ENCODE peak calls at places on chromosome 9, in six cellular contexts. H, N, Q, B, L and U are unnamed samples.

GRCh38 chr9:131732636-131733340 is 7.1 kb downstream of the RAPGEF1 start:
- DNase-seq in B (no peak), L (no peak), H (no peak), Q (no peak), N (no peak), U (no peak)

GRCh38 chr9:113888361-113888760 is 12.3 kb downstream of the ZNF618 start:
- DNase-seq in L (no peak), Q (no peak), N (no peak), H (no peak), B (no peak), U (no peak)

GRCh38 chr9:123257276-123257675 is 11.1 kb downstream of the STRBP start:
- DNase-seq in B (no peak), Q (no peak), N (no peak), H (no peak), L (no peak), U (no peak)

GRCh38 chr9:13118294-13118693 is 161.2 kb downstream of the MPDZ start:
- DNase-seq in H (no peak), N (no peak), L (no peak), B (no peak), Q (no peak), U (no peak)

GRCh38 chr9:91207481-91207888 is 154.2 kb downstream of the AUH start:
- DNase-seq in Q (peak; percentile 88), N (no peak), B (no peak), H (no peak), L (no peak), U (no peak)

GRCh38 chr9:70136632-70137031 is 93.0 kb downstream of the MAMDC2 start:
- DNase-seq in L (no peak), Q (peak; percentile 69), N (peak; percentile 64), H (no peak), B (no peak), U (no peak)

GRCh38 chr9:83620841-83621636 is 1.9 kb upstream of the IDNK start:
- DNase-seq in B (peak; percentile 54), N (peak; percentile 65), L (peak; percentile 13), H (no peak), Q (peak; percentile 52), U (peak; percentile 70)

GRCh38 chr9:81776390-81776789 is 87.0 kb upstream of the TLE1 start:
- DNase-seq in H (no peak), Q (no peak), L (no peak), B (no peak), N (no peak), U (no peak)

GRCh38 chr9:72540348-72540873 is 19.0 kb downstream of the TMC1 start:
- DNase-seq in N (no peak), H (no peak), L (no peak), B (no peak), Q (peak; percentile 49), U (no peak)

GRCh38 chr9:129139993-129140396 is 28.8 kb downstream of the PTPA start:
- DNase-seq in H (peak; percentile 93), Q (peak; percentile 100), L (peak; percentile 31), N (peak; percentile 98), B (peak; percentile 95), U (peak; percentile 89)

GRCh38 chr9:4366649-4367330 is 66.9 kb upstream of the GLIS3 start:
- DNase-seq in L (no peak), Q (peak; percentile 54), N (peak; percentile 53), H (no peak), B (peak; percentile 32), U (no peak)

GRCh38 chr9:130172161-130172857 is at the start of gene NCS1:
- DNase-seq in B (peak; percentile 21), Q (peak; percentile 61), N (peak; percentile 36), L (no peak), H (no peak), U (peak; percentile 80)

GRCh38 chr9:122354536-122355199 is 16.2 kb upstream of the PTGS1 start:
- DNase-seq in N (no peak), H (no peak), Q (no peak), B (no peak), L (no peak), U (no peak)

GRCh38 chr9:110316255-110316921 is 21.3 kb downstream of the TXNDC8 start:
- DNase-seq in L (no peak), N (no peak), H (no peak), B (no peak), Q (no peak), U (no peak)

GRCh38 chr9:127884427-127884911 is 7.0 kb upstream of the AK1 start:
- DNase-seq in B (no peak), Q (no peak), H (no peak), N (no peak), L (no peak), U (peak; percentile 62)

GRCh38 chr9:130854086-130854485 is 19.0 kb downstream of the ABL1 start:
- DNase-seq in B (no peak), H (no peak), Q (no peak), L (no peak), N (no peak), U (no peak)

GRCh38 chr9:121886759-121887485 is 206.2 kb downstream of the TTLL11 start:
- DNase-seq in H (no peak), B (no peak), L (no peak), N (no peak), Q (no peak), U (no peak)

GRCh38 chr9:101455656-101456235 is 20.2 kb upstream of the ALDOB start:
- DNase-seq in H (no peak), L (no peak), Q (peak; percentile 61), N (no peak), B (no peak), U (no peak)

GRCh38 chr9:77018058-77019009 is 1.1 kb upstream of the FOXB2 start:
- DNase-seq in N (no peak), B (no peak), H (no peak), Q (no peak), L (no peak), U (no peak)

GRCh38 chr9:112955550-112955949 is 56.4 kb downstream of the ZNF883 start:
- DNase-seq in N (no peak), L (no peak), B (no peak), H (no peak), Q (no peak), U (no peak)

GRCh38 chr9:34343090-34343489 is 13.7 kb downstream of the NUDT2 start:
- DNase-seq in L (no peak), B (no peak), Q (no peak), H (no peak), N (no peak), U (peak; percentile 88)

GRCh38 chr9:135135171-135135926 is 47.9 kb downstream of the OLFM1 start:
- DNase-seq in H (no peak), N (no peak), Q (no peak), B (no peak), L (no peak), U (no peak)

GRCh38 chr9:129178983-129179382 is 922 bp upstream of the IER5L start:
- DNase-seq in L (no peak), Q (no peak), B (no peak), N (no peak), H (no peak), U (no peak)

GRCh38 chr9:130500340-130500771 is 55.6 kb downstream of the ASS1 start:
- DNase-seq in H (no peak), L (no peak), N (no peak), Q (no peak), B (no peak), U (no peak)

GRCh38 chr9:110048473-110048975 is 159.4 kb downstream of the C9orf152 start:
- DNase-seq in H (peak; percentile 56), Q (peak; percentile 79), L (peak; percentile 56), N (peak; percentile 88), B (peak; percentile 40), U (peak; percentile 83)

GRCh38 chr9:106286249-106286648 is 576.7 kb upstream of the ZNF462 start:
- DNase-seq in H (no peak), L (no peak), N (no peak), B (no peak), Q (no peak), U (no peak)

GRCh38 chr9:110799396-110799795 is 130.8 kb downstream of the MUSK start:
- DNase-seq in Q (peak; percentile 33), B (no peak), H (no peak), L (no peak), N (no peak), U (no peak)

GRCh38 chr9:98831636-98832035 is 24.2 kb downstream of the GALNT12 start:
- DNase-seq in N (no peak), B (no peak), H (no peak), L (no peak), Q (no peak), U (no peak)

GRCh38 chr9:98836206-98836605 is 28.7 kb downstream of the GALNT12 start:
- DNase-seq in L (no peak), H (no peak), B (no peak), Q (no peak), N (no peak), U (no peak)

GRCh38 chr9:98832768-98833089 is 25.3 kb downstream of the GALNT12 start:
- DNase-seq in H (no peak), N (no peak), B (no peak), L (no peak), Q (no peak), U (no peak)

GRCh38 chr9:98833090-98833956 is 25.9 kb downstream of the GALNT12 start:
- DNase-seq in B (no peak), L (no peak), H (no peak), N (no peak), Q (no peak), U (no peak)

DNA sequence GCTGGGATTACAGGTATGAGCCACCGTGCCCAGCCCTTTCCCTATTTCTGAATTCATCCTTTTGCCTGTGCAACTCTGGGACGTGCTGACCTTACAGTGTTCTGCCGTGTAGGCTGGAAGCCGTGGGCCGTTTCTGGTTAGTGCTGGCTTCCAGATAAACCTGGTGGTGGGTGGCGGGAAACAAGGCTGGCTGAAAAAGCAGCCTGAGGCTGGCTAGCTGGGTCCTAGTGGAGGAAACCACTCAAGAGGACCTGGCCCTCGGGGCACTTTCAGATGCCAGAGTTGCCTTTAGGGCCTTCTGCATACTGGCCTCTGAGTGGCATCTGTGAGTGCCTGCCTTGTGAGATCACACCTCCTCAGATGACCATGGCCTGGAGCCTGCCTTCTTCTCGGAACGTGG is 26.9 kb downstream of the GALNT12 start:
- DNase-seq in N (no peak), H (no peak), B (no peak), L (no peak), Q (no peak), U (no peak)
- H3K27ac ChIP-seq in N (no peak overlapping the region), H (no peak overlapping the region), B (no peak overlapping the region), L (no peak overlapping the region), Q (no peak overlapping the region), U (no peak overlapping the region)

DNA sequence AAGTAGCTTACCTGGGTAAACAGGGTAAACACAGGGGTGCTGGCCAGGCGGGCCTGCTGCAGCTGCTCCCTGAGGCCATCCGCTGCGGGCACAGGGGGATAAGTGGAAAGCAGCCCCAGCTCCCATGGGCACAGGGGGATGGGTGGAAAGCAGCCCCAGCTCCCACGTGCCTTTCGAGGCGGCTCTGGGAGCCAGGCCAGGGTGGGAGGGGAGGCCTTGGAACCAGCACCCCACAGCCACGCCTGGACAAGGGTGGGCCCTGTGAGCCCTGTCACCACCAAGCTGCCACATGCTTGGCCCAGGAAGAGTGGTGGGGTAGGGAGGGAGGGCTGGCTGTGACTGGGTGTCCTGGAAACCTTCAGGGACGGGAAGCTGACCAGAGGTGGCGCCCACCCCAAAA is 7.8 kb upstream of the CARD9 start:
- DNase-seq in L (no peak), H (no peak), B (no peak), N (no peak), Q (no peak), U (no peak)
- H3K36me3 ChIP-seq in L (no peaks in the 10 kb centered on the region), H (peaks cover 34% of the 10 kb centered on the region), B (peaks cover 14% of the 10 kb centered on the region), N (peaks cover 56% of the 10 kb centered on the region), Q (peaks cover 60% of the 10 kb centered on the region), U (peaks cover 6% of the 10 kb centered on the region)

GRCh38 chr9:126517751-126518261 is 95.9 kb upstream of the LMX1B start:
- DNase-seq in L (no peak), N (no peak), B (no peak), H (no peak), Q (no peak), U (no peak)
- H3K4me3 ChIP-seq in L (peak overlapping the region; percentile 46), N (no peak overlapping the region), B (peak overlapping the region; percentile 44), H (no peak overlapping the region), Q (peak overlapping the region; percentile 41), U (no peak overlapping the region)

GRCh38 chr9:133581553-133582343 is 27.4 kb downstream of the FAM163B start:
- DNase-seq in B (no peak), L (no peak), N (no peak), H (no peak), Q (peak; percentile 75), U (peak; percentile 45)
- H3K27ac ChIP-seq in B (no peak overlapping the region), L (no peak overlapping the region), N (no peak overlapping the region), H (no peak overlapping the region), Q (peak overlapping the region; percentile 22), U (peak overlapping the region; percentile 54)